ENCODE peak calls at places on chromosomes 12 and 14, in eight cellular contexts. Q, V, A, P, U, D, B and C are unnamed samples.

GRCh38 chr12:122858171-122858570 is 22.9 kb downstream of the HIP1R start:
- DNase-seq in Q (no peak), D (no peak), A (peak), P (no peak), V (no peak), B (no peak), U (no peak), C (no peak)

GRCh38 chr14:54108481-54109471 is 152.2 kb upstream of the BMP4 start:
- DNase-seq in B (peak), U (peak), D (peak), A (no peak), Q (no peak), P (no peak), V (no peak), C (peak)

GRCh38 chr12:47612953-47613352 is 92.9 kb downstream of the RPAP3 start:
- DNase-seq in P (no peak), D (no peak), Q (no peak), B (no peak), V (no peak), A (no peak), U (no peak), C (no peak)

GRCh38 chr14:90381999-90382451 is 14.8 kb upstream of the CALM1 start:
- DNase-seq in B (no peak), D (no peak), Q (peak), V (no peak), U (peak), P (no peak), A (no peak), C (no peak)

GRCh38 chr14:93994919-93995682 is 2.0 kb upstream of the CCDC197 start:
- DNase-seq in P (no peak), B (peak), A (peak), U (peak), Q (peak), D (peak), V (no peak), C (peak)

GRCh38 chr12:40921563-40922163 is 229.4 kb downstream of the CNTN1 start:
- DNase-seq in B (peak), D (peak), V (no peak), Q (no peak), A (no peak), U (peak), P (no peak), C (peak)

GRCh38 chr12:6375269-6376078 is at the start of gene SCNN1A:
- DNase-seq in B (no peak), U (no peak), D (no peak), A (no peak), Q (peak), P (no peak), V (no peak), C (no peak)

GRCh38 chr12:14884458-14884878 is 1.2 kb downstream of the MGP start:
- DNase-seq in B (peak), A (no peak), V (peak), D (peak), Q (peak), U (peak), P (no peak), C (peak)

GRCh38 chr12:132263451-132264065 is 65.8 kb downstream of the GALNT9 start:
- DNase-seq in V (no peak), U (no peak), Q (no peak), P (no peak), B (no peak), D (no peak), A (no peak), C (no peak)

GRCh38 chr14:61168126-61168525 is 113.0 kb downstream of the TMEM30B start:
- DNase-seq in A (no peak), V (no peak), D (no peak), P (no peak), Q (no peak), U (no peak), B (no peak), C (no peak)

GRCh38 chr14:77889971-77890442 is 90.1 kb downstream of the ADCK1 start:
- DNase-seq in Q (no peak), B (peak), P (no peak), D (peak), A (no peak), U (peak), V (no peak), C (peak)

GRCh38 chr14:36857136-36857535 is 195.5 kb downstream of the PAX9 start:
- DNase-seq in V (no peak), Q (no peak), B (no peak), A (no peak), U (no peak), P (no peak), D (no peak), C (no peak)

GRCh38 chr14:78737116-78737515 is 566.9 kb downstream of the NRXN3 start:
- DNase-seq in A (no peak), U (no peak), Q (no peak), B (no peak), D (no peak), V (no peak), P (no peak), C (no peak)

GRCh38 chr12:70876952-70877351 is 43.6 kb downstream of the PTPRR start:
- DNase-seq in A (no peak), B (no peak), V (no peak), U (peak), P (no peak), Q (no peak), D (peak), C (peak)

GRCh38 chr14:103101257-103101963 is 6.9 kb downstream of the EXOC3L4 start:
- DNase-seq in U (no peak), V (no peak), Q (no peak), P (no peak), B (no peak), D (no peak), A (no peak), C (no peak)

GRCh38 chr12:120534703-120535655 is 823 bp downstream of the RNF10 start:
- DNase-seq in P (no peak), U (peak), Q (peak), A (no peak), V (no peak), D (peak), B (peak), C (peak)

GRCh38 chr12:49662998-49663843 is 39.9 kb downstream of the PRPF40B start:
- DNase-seq in V (peak), P (no peak), D (peak), U (peak), A (no peak), Q (peak), B (peak), C (peak)

GRCh38 chr14:44854114-44854513 is 107.6 kb downstream of the KLHL28 start:
- DNase-seq in V (no peak), B (no peak), P (no peak), A (no peak), U (no peak), D (no peak), Q (no peak), C (no peak)

GRCh38 chr12:76272292-76272691 is 75.9 kb downstream of the BBS10 start:
- DNase-seq in V (no peak), Q (no peak), U (no peak), B (no peak), D (no peak), P (peak), A (peak), C (no peak)

GRCh38 chr12:111069886-111070285 is 149.5 kb upstream of the MYL2 start:
- DNase-seq in A (no peak), Q (no peak), V (no peak), U (no peak), P (no peak), D (no peak), B (no peak), C (no peak)

GRCh38 chr14:99698642-99699041 is 14.5 kb downstream of the CYP46A1 start:
- DNase-seq in V (no peak), B (no peak), D (no peak), A (no peak), P (no peak), Q (no peak), U (peak), C (no peak)

GRCh38 chr12:49818241-49818640 is 10.0 kb downstream of the NCKAP5L start:
- DNase-seq in Q (no peak), P (no peak), V (no peak), A (no peak), B (no peak), D (no peak), U (no peak), C (no peak)

GRCh38 chr12:121579190-121579791 is 1.5 kb downstream of the KDM2B start:
- DNase-seq in Q (no peak), B (no peak), U (no peak), P (peak), V (no peak), A (peak), D (no peak), C (peak)

GRCh38 chr12:109544955-109545531 is 28.3 kb downstream of the MMAB start:
- DNase-seq in A (no peak), Q (no peak), P (no peak), U (peak), V (no peak), D (peak), B (peak), C (peak)

GRCh38 chr12:80422549-80422948 is 21.5 kb upstream of the PTPRQ start:
- DNase-seq in Q (no peak), V (no peak), A (no peak), B (peak), D (peak), P (no peak), U (no peak), C (no peak)

GRCh38 chr12:29067430-29067829 is 81.6 kb upstream of the FAR2 start:
- DNase-seq in P (no peak), A (no peak), U (no peak), Q (peak), D (no peak), B (no peak), V (no peak), C (no peak)

GRCh38 chr12:75984577-75985182 is 46.9 kb downstream of the PHLDA1 start:
- DNase-seq in U (no peak), Q (no peak), A (no peak), B (no peak), V (no peak), D (no peak), P (no peak), C (no peak)

GRCh38 chr12:50249464-50250229 is 33.7 kb downstream of the LIMA1 start:
- DNase-seq in Q (no peak), A (no peak), D (no peak), B (no peak), U (no peak), V (no peak), P (no peak), C (no peak)

GRCh38 chr12:53287741-53288216 is 7.6 kb upstream of the PFDN5 start:
- DNase-seq in D (peak), Q (peak), B (peak), A (peak), V (peak), P (peak), U (peak), C (peak)

GRCh38 chr12:39935839-39936238 is 170.0 kb downstream of the SLC2A13 start:
- DNase-seq in P (no peak), B (no peak), V (no peak), A (no peak), Q (no peak), D (no peak), U (no peak), C (no peak)